ENCODE peak calls at places on chromosomes 16 and 17, in four cellular contexts. F is transverse colon, R is body of pancreas, O is ovary. Z is an unnamed sample.

GRCh38 chr16:28146536-28146935 is 65.2 kb downstream of the XPO6 start:
- DNase-seq in O (no peak), F (no peak), R (no peak), Z (no peak)

GRCh38 chr17:40903129-40903847 is 18.2 kb upstream of the KRT20 start:
- DNase-seq in O (no peak), F (peak; percentile 69), R (no peak), Z (peak; percentile 51)

GRCh38 chr16:85353839-85354622 is 241.8 kb upstream of the CIBAR2 start:
- DNase-seq in O (no peak), R (no peak), F (peak; percentile 76), Z (no peak)

GRCh38 chr17:47707056-47707791 is 13.3 kb downstream of the TBKBP1 start:
- DNase-seq in F (no peak), R (peak; percentile 15), O (no peak), Z (no peak)

GRCh38 chr16:52741386-52741785 is 194.4 kb upstream of the TOX3 start:
- DNase-seq in O (no peak), F (no peak), R (no peak), Z (no peak)

GRCh38 chr17:65323055-65323454 is 185.9 kb downstream of the RGS9 start:
- DNase-seq in O (no peak), R (no peak), F (no peak), Z (no peak)

GRCh38 chr17:77571562-77571981 is 386.9 kb upstream of the TNRC6C start:
- DNase-seq in R (no peak), O (no peak), F (no peak), Z (no peak)

GRCh38 chr16:85523602-85524364 is 89.3 kb upstream of the GSE1 start:
- DNase-seq in O (peak; percentile 54), F (no peak), R (peak; percentile 84), Z (peak; percentile 77)

GRCh38 chr17:8420041-8420934 is 15.4 kb upstream of the NDEL1 start:
- DNase-seq in O (peak; percentile 54), R (peak; percentile 95), F (peak; percentile 71), Z (peak; percentile 18)

GRCh38 chr17:694239-694638 is 20.4 kb downstream of the VPS53 start:
- DNase-seq in R (no peak), F (no peak), O (no peak), Z (peak; percentile 44)

GRCh38 chr17:45410144-45411091 is 22.3 kb downstream of the ARHGAP27 start:
- DNase-seq in O (no peak), R (no peak), F (peak; percentile 51), Z (no peak)

DNA sequence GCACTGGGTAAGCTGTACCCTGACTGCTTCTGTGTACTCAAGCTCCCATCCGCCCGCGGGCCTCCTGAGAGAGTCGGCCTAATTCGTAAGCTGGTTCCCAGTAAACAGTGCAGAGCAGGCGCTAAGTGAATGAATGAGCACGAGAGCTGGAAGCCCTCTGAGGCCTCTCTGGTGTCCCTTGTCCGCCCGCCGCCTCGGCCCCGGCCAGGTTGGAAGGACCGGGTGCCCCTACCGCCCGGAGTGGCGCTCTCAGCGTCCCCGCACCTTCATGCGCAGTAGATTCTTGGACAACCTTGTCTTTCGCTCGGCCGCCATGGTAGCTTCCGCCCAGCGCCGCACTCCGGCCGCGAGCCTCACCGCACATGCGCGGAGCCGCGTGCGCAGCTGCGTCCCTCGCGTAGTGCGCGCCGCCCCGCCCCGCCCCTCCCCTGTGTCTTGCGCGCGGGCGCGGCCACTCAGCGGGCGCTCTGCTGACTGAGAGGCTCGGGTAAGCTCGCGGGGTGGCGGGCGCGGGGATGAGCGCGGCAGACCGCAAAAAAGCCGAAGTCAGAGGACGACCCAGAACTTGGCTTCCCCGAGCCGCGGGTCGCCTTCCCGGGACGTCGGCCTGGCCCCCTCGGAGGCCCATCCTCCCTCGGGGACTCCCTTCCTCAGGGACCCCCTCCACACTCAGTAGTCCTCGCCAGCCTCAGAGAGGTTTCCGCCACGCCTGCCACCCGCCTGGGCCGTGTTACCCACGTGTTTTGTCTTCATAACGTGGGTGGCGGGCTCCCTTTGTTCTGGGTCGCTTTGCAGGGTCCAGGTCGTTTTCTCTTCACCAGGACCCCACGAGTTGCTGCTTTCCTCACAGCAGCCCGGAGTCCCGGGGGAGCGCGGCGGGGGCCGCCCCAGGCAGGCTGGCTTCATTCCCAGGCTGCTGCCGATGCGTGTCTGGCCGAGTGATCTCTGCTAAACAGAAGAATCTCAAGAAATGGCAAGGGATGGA is at the start of gene MPHOSPH6:
- DNase-seq in F (peak; percentile 94), R (peak; percentile 93), O (peak; percentile 85), Z (peak; percentile 89)
- TF ChIP-seq POLR2A in F (peak; percentile 38), R (peak; percentile 38), O (peak; percentile 21), Z (peak; percentile 83)

GRCh38 chr16:683396-684066 is 603 bp downstream of the JMJD8 start:
- DNase-seq in O (peak; percentile 28), F (no peak), R (no peak), Z (no peak)
- TF ChIP-seq POLR2A in O (no peak), F (peak; percentile 16), R (no peak), Z (no peak)

DNA sequence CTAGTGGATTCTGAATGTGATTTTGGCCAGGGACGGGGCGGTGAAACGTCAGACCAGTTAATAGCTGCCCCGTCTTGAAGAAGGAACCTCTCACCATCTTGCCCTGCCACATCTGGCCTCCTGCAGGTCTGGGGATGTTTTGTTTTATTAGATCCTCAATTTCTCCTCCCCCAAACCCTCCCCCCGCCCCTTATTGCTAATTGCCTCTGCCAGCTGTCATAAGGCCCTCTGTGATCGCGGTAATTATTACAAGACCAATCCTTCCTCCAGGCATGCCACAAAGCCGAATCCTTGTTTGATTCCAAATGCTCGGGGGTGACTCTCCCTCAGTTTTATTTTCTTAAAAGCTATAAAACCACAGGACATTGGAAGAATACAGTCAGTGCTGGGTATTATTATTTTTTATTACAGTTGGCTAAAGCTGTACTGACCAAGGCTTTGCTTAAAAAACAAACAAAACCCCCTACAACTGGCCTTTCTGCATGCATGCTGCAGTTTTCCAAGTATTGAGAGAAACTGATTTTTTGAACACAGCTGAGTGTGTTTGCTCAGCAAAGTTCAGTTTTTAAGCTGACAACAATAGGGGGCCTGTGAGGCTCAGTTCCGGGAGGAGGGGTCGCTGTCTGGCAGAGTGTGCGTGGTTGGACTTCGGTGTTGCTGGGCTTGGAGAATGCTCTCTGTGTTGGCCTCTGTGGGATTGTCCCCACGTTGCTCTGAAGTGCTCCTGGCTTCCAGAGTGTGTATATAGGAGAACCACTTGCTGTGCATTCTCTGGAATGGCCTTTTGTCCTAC is 1.7 kb downstream of the KSR1 start:
- DNase-seq in O (no peak), R (peak; percentile 42), F (no peak), Z (no peak)
- TF ChIP-seq POLR2A in O (no peak), R (no peak), F (no peak), Z (no peak)

GRCh38 chr17:58329035-58329807 is 626 bp upstream of the TSPOAP1 start:
- DNase-seq in R (no peak), F (peak; percentile 53), O (no peak), Z (no peak)
- TF ChIP-seq POLR2A in R (no peak), F (no peak), O (no peak), Z (no peak)

DNA sequence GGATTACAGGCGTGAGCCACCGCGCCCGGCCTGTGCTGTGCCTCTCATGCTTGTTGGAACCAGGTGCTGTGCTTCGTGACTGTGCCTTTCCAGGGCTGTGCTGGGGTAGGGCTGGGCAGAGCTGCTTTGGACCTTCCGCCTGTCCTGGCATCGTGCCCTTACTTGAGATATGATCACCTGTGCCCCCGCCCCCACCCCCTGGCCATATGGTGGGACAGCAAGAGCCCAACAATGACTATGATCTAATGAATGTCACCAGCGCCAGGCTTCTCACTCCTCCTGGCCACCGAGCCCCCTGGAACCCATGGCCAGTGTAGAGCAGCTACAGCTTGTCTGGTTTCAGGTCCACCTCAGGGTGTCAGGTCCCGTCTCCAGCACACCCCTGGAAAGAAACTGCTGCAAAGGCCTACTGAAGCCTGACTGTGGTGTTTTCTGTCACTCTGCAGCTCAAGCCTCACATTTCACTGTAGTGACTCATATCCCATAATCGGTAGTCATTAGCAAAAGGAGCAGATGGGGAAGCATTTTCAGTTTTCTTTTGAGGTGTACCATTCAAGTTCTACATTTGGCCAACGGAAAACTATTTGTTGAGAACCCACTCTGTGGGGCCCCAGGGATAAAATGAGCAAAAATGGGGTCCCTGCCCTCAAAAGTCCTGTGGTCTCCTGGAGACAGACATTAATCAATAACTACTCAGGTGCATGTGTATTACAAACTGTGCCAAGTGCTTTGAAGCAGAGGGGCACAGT is 22.1 kb downstream of the FCSK start:
- DNase-seq in R (peak; percentile 26), O (no peak), F (no peak), Z (peak; percentile 95)
- TF ChIP-seq POLR2A in R (no peak), O (no peak), F (no peak), Z (no peak)

DNA sequence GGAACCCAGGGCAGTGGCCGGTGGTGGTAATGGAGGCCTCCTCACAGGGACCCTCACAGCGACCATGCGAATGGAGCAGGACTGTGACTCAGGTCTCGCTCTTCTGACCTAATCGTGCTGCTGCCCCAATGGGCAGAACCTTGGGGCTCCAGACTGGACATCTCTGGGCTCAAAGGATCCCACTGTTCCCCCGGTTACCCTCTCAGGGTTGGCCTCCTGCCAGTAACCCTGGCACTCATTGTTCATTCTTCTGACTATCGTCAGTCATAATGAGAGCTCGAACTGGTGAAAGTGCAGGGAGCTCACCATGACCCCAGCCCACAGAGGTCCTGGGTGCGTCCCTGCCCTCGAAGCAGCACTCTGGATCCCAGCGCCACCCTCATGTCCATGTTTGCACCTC is 3.9 kb upstream of the NPRL3 start:
- DNase-seq in F (no peak), O (no peak), R (no peak), Z (no peak)
- TF ChIP-seq POLR2A in F (no peak), O (no peak), R (no peak), Z (no peak)

DNA sequence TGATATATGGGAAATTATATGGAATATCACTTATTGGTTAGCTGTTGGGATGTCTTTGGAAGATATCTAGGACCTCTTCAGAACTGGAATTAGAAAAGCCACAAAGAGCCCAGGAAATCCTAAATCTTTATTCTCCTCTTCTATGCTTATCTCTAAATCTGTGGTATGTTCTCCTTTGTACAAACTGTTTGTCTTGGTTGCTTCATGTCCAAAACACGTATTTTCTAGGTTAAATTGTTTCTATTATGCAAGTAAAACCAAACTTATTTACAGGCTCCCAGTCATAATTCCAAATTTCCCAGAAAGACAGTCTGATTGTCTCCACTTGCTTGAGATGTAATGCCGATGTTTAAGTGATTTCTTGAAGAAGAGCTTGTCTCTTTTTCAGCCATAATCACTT is 650.9 kb downstream of the CDH11 start:
- DNase-seq in R (no peak), F (no peak), O (no peak), Z (no peak)
- TF ChIP-seq POLR2A in R (no peak), F (no peak), O (no peak), Z (no peak)